ENCODE peak calls at places on chromosome 13, in four cellular contexts. U, J, K and Z are unnamed samples.

GRCh38 chr13:95233026-95233635 is 68.1 kb downstream of the ABCC4 start:
- DNase-seq in U (no peak), J (no peak), K (no peak), Z (no peak)

GRCh38 chr13:41008349-41008980 is 10.7 kb downstream of the ELF1 start:
- DNase-seq in U (no peak), J (no peak), K (no peak), Z (no peak)

GRCh38 chr13:107650081-107650701 is 565.1 kb downstream of the LIG4 start:
- DNase-seq in U (peak; percentile 52), J (peak; percentile 78), K (no peak), Z (peak; percentile 73)

GRCh38 chr13:90201198-90201597 is 1146.3 kb upstream of the MIR17HG start:
- DNase-seq in U (no peak), J (no peak), K (no peak), Z (no peak)

GRCh38 chr13:47004022-47004421 is 107.2 kb upstream of the HTR2A start:
- DNase-seq in U (no peak), J (no peak), K (no peak), Z (no peak)

GRCh38 chr13:24680258-24680920 is at the start of gene ATP12A:
- DNase-seq in U (no peak), J (peak; percentile 84), K (peak; percentile 36), Z (no peak)

GRCh38 chr13:33761744-33762143 is 56.2 kb upstream of the RFC3 start:
- DNase-seq in U (no peak), J (peak; percentile 30), K (no peak), Z (no peak)

GRCh38 chr13:101556676-101557121 is 104.2 kb downstream of the ITGBL1 start:
- DNase-seq in U (no peak), J (no peak), K (no peak), Z (no peak)

GRCh38 chr13:23695711-23696512 is 125.7 kb downstream of the TNFRSF19 start:
- DNase-seq in U (peak; percentile 63), J (peak; percentile 59), K (peak; percentile 25), Z (peak; percentile 90)

GRCh38 chr13:43546260-43546659 is 240.5 kb downstream of the ENOX1 start:
- DNase-seq in U (no peak), J (no peak), K (no peak), Z (no peak)

GRCh38 chr13:42048625-42049453 is at the start of gene DGKH:
- DNase-seq in U (peak; percentile 88), J (peak; percentile 76), K (peak; percentile 72), Z (peak; percentile 94)

GRCh38 chr13:40619479-40619814 is 47.0 kb downstream of the FOXO1 start:
- DNase-seq in U (no peak), J (no peak), K (no peak), Z (no peak)

GRCh38 chr13:73411067-73411809 is 352.4 kb downstream of the KLF5 start:
- DNase-seq in U (no peak), J (no peak), K (no peak), Z (no peak)

GRCh38 chr13:72620874-72621273 is 106.6 kb downstream of the MZT1 start:
- DNase-seq in U (no peak), J (no peak), K (no peak), Z (no peak)

GRCh38 chr13:41411536-41411935 is 45.8 kb upstream of the RGCC start:
- DNase-seq in U (no peak), J (peak; percentile 37), K (no peak), Z (no peak)

GRCh38 chr13:44283598-44283997 is 90.0 kb upstream of the SERP2 start:
- DNase-seq in U (no peak), J (no peak), K (no peak), Z (no peak)

GRCh38 chr13:44989071-44989889 is at the start of the genes GPALPP1 and NUFIP1:
- DNase-seq in U (peak; percentile 95), J (peak; percentile 92), K (peak; percentile 88), Z (peak; percentile 93)

GRCh38 chr13:75194717-75195116 is 287.3 kb downstream of the TBC1D4 start:
- DNase-seq in U (no peak), J (no peak), K (no peak), Z (no peak)

GRCh38 chr13:92950771-92951170 is 275.8 kb upstream of the GPC6 start:
- DNase-seq in U (no peak), J (no peak), K (no peak), Z (no peak)

GRCh38 chr13:103312467-103312866 is 246.2 kb upstream of the SLC10A2 start:
- DNase-seq in U (no peak), J (no peak), K (no peak), Z (no peak)

GRCh38 chr13:73673931-73674330 is 460.3 kb downstream of the KLF12 start:
- DNase-seq in U (no peak), J (no peak), K (no peak), Z (no peak)

GRCh38 chr13:50377726-50378270 is 362.6 kb downstream of the KCNRG start:
- DNase-seq in U (no peak), J (no peak), K (no peak), Z (no peak)

GRCh38 chr13:113656831-113657671 is 947 bp downstream of the ATP4B start:
- DNase-seq in U (peak; percentile 42), J (no peak), K (no peak), Z (peak; percentile 26)

GRCh38 chr13:102798653-102799543 is at the start of the genes BIVM and POGLUT2:
- DNase-seq in U (peak; percentile 94), J (peak; percentile 96), K (peak; percentile 58), Z (peak; percentile 91)

GRCh38 chr13:44312898-44313551 is 60.6 kb upstream of the SERP2 start:
- DNase-seq in U (no peak), J (no peak), K (no peak), Z (no peak)

GRCh38 chr13:32587774-32588165 is 1.5 kb downstream of the PDS5B start:
- DNase-seq in U (no peak), J (no peak), K (no peak), Z (no peak)

GRCh38 chr13:31037874-31038475 is 105.5 kb downstream of the TEX26 start:
- DNase-seq in U (no peak), J (no peak), K (no peak), Z (no peak)

GRCh38 chr13:90717451-90717936 is 630.0 kb upstream of the MIR17HG start:
- DNase-seq in U (no peak), J (no peak), K (no peak), Z (no peak)

GRCh38 chr13:41456768-41457588 is at the start of gene RGCC:
- DNase-seq in U (peak; percentile 87), J (peak; percentile 75), K (peak; percentile 94), Z (peak; percentile 97)

GRCh38 chr13:63409791-63410351 is 1994.2 kb upstream of the PCDH20 start:
- DNase-seq in U (no peak), J (no peak), K (no peak), Z (no peak)

GRCh38 chr13:50684366-50684765 is 159.1 kb downstream of the DLEU7 start:
- DNase-seq in U (peak; percentile 74), J (no peak), K (no peak), Z (no peak)

GRCh38 chr13:57582032-57582431 is 49.5 kb upstream of the PCDH17 start:
- DNase-seq in U (no peak), J (peak; percentile 58), K (no peak), Z (no peak)

GRCh38 chr13:31119966-31120733 is 41.6 kb downstream of the HSPH1 start:
- DNase-seq in U (no peak), J (no peak), K (no peak), Z (no peak)

GRCh38 chr13:67281476-67281875 is 51.3 kb upstream of the PCDH9 start:
- DNase-seq in U (no peak), J (no peak), K (no peak), Z (no peak)

GRCh38 chr13:102395174-102395573 is 6.7 kb downstream of the FGF14 start:
- DNase-seq in U (no peak), J (no peak), K (no peak), Z (no peak)

GRCh38 chr13:33230178-33230881 is 55.2 kb downstream of the STARD13 start:
- DNase-seq in U (no peak), J (no peak), K (no peak), Z (no peak)

GRCh38 chr13:109209526-109209925 is 576.9 kb downstream of the IRS2 start:
- DNase-seq in U (no peak), J (no peak), K (no peak), Z (no peak)

GRCh38 chr13:101205408-101205807 is 210.9 kb downstream of the NALCN start:
- DNase-seq in U (no peak), J (no peak), K (no peak), Z (no peak)

GRCh38 chr13:28817204-28817603 is 2.9 kb upstream of the MTUS2 start:
- DNase-seq in U (no peak), J (peak; percentile 47), K (no peak), Z (no peak)

GRCh38 chr13:68588623-68589022 is 1358.5 kb upstream of the PCDH9 start:
- DNase-seq in U (no peak), J (no peak), K (no peak), Z (no peak)

GRCh38 chr13:97275775-97276501 is 53.8 kb downstream of the MBNL2 start:
- DNase-seq in U (no peak), J (no peak), K (no peak), Z (no peak)
- H3K4me1 ChIP-seq in U (peaks cover 7% of the 10 kb centered on the region), J (no peaks in the 10 kb centered on the region), K (peaks cover 5% of the 10 kb centered on the region), Z (peaks cover 75% of the 10 kb centered on the region)

DNA sequence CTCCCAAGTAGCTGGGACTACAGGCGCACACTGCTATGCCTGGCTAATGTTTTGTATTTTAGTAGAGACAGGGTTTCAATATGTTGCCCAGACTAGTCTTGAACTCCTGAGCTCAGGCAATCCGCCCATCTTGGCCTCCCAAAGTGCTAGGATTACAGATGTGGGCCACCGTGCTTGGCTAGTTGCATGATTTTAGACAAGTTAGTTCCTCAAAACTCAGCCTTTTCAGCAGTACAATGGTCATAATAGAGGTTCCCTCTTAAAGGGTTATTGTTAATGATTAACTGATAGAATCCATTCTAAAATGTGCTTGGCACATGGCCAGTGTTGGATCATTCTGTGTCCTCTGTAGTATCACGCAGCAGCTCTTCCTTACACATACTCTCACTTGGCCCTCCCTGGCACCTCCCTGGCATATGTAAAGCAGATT is 19.5 kb upstream of the IFT88 start:
- DNase-seq in U (no peak), J (no peak), K (no peak), Z (no peak)
- H3K4me1 ChIP-seq in U (no peaks in the 10 kb centered on the region), J (no peaks in the 10 kb centered on the region), K (peaks cover 17% of the 10 kb centered on the region), Z (peaks cover 10% of the 10 kb centered on the region)

GRCh38 chr13:76887070-76887563 is 912 bp upstream of the KCTD12 start:
- DNase-seq in U (peak; percentile 51), J (peak; percentile 41), K (no peak), Z (no peak)
- H3K4me1 ChIP-seq in U (no peaks in the 10 kb centered on the region), J (no peaks in the 10 kb centered on the region), K (peaks cover 18% of the 10 kb centered on the region), Z (no peaks in the 10 kb centered on the region)

GRCh38 chr13:59157181-59157580 is 1006.5 kb downstream of the DIAPH3 start:
- DNase-seq in U (no peak), J (no peak), K (no peak), Z (no peak)
- H3K4me1 ChIP-seq in U (no peaks in the 10 kb centered on the region), J (no peaks in the 10 kb centered on the region), K (no peaks in the 10 kb centered on the region), Z (no peaks in the 10 kb centered on the region)

DNA sequence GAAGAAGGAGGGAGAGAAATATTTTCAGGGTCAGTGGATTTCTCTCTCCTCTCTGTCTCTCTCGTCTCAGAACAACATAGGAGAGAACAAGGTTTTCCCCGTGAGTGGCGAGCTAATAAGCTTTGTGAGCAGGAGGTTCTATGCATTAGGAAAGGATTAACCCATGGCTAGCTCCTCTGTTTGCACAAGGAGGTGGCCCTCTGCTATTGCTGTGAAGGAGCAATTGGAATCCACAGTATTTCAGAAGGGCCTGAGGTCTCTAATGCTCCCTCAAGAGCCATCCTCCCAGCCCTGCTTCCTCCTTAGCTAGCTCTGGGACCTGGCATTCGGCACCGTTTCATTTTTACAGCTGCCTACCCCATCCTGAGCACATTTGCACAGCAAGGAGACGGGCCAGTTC is 288.9 kb upstream of the MAB21L1 start:
- DNase-seq in U (no peak), J (no peak), K (no peak), Z (no peak)
- H3K4me1 ChIP-seq in U (no peaks in the 10 kb centered on the region), J (no peaks in the 10 kb centered on the region), K (no peaks in the 10 kb centered on the region), Z (no peaks in the 10 kb centered on the region)